ENCODE peak calls at places on chromosomes 11 and 22, in ten cellular contexts. B is mammary epithelial cell, Z is Panc1, H is GM23338, M is spleen, Y is kidney, O is foreskin fibroblast, N is OCI-LY7, C is stomach, L is left ventricle myocardium inferior. P is an unnamed sample.

GRCh38 chr11:72568861-72569260 is 105.4 kb downstream of the PDE2A start:
- DNase-seq in Y (no peak), N (no peak), C (no peak), B (peak; percentile 48), O (peak; percentile 75), Z (no peak), L (no peak), H (no peak), M (no peak), P (no peak)

GRCh38 chr11:76030286-76030685 is 176.0 kb downstream of the WNT11 start:
- DNase-seq in C (no peak), H (peak; percentile 27), Z (peak; percentile 89), L (no peak), O (peak; percentile 57), N (no peak), Y (no peak), M (no peak), B (peak; percentile 8), P (no peak)

GRCh38 chr11:79412761-79413160 is 28.1 kb downstream of the TENM4 start:
- DNase-seq in C (no peak), Z (no peak), O (no peak), H (no peak), B (peak; percentile 75), L (no peak), M (no peak), N (no peak), Y (no peak), P (no peak)

GRCh38 chr11:134039726-134040385 is 29.0 kb upstream of the JAM3 start:
- DNase-seq in B (no peak), C (no peak), O (no peak), Y (no peak), M (peak; percentile 45), N (no peak), L (no peak), H (no peak), Z (no peak), P (no peak)

GRCh38 chr11:3674189-3674588 is 3.0 kb upstream of the CHRNA10 start:
- DNase-seq in B (peak; percentile 93), C (no peak), M (no peak), L (no peak), N (no peak), H (no peak), Y (no peak), Z (peak; percentile 82), O (peak; percentile 31), P (no peak)

GRCh38 chr11:117976445-117976844 is 9.7 kb upstream of the IL10RA start:
- DNase-seq in O (no peak), L (no peak), B (no peak), Y (no peak), Z (no peak), M (no peak), N (no peak), C (no peak), H (no peak), P (no peak)

GRCh38 chr11:14578551-14578956 is 58.4 kb upstream of the PSMA1 start:
- DNase-seq in B (peak; percentile 12), L (no peak), N (peak; percentile 80), O (peak; percentile 60), H (no peak), M (no peak), C (peak; percentile 46), Y (no peak), Z (no peak), P (peak; percentile 76)

GRCh38 chr11:72974487-72975205 is 160.4 kb downstream of the ATG16L2 start:
- DNase-seq in B (no peak), Y (no peak), C (no peak), M (no peak), H (no peak), N (no peak), L (no peak), O (peak; percentile 9), Z (no peak), P (no peak)

GRCh38 chr11:46597155-46597554 is 3.3 kb upstream of the AMBRA1 start:
- DNase-seq in Y (no peak), C (no peak), O (no peak), Z (no peak), M (no peak), B (no peak), N (no peak), L (no peak), H (no peak), P (no peak)

GRCh38 chr11:46594785-46595184 is 962 bp upstream of the AMBRA1 start:
- DNase-seq in O (no peak), L (no peak), Y (no peak), B (no peak), N (no peak), M (no peak), Z (no peak), H (no peak), C (no peak), P (no peak)

GRCh38 chr11:46593550-46594382 is at the start of gene AMBRA1:
- DNase-seq in L (peak; percentile 85), M (peak; percentile 93), O (peak; percentile 96), Y (peak; percentile 91), N (peak; percentile 94), H (peak; percentile 97), B (peak; percentile 91), Z (peak; percentile 92), C (peak; percentile 85), P (peak; percentile 86)

GRCh38 chr11:46597609-46598219 is 3.9 kb upstream of the AMBRA1 start:
- DNase-seq in Y (no peak), O (peak; percentile 49), N (no peak), M (no peak), Z (no peak), C (no peak), B (no peak), H (no peak), L (no peak), P (no peak)

GRCh38 chr11:46594383-46594718 is 528 bp upstream of the AMBRA1 start:
- DNase-seq in Z (no peak), H (no peak), Y (no peak), M (no peak), L (no peak), N (no peak), O (no peak), C (no peak), B (peak; percentile 65), P (no peak)
- H3K4me3 ChIP-seq in Z (peak overlapping the region; percentile 99), H (peak overlapping the region; percentile 97), Y (peak overlapping the region; percentile 79), M (peak overlapping the region; percentile 94), L (peak overlapping the region; percentile 94), N (peak overlapping the region; percentile 85), O (peak overlapping the region; percentile 81), C (peak overlapping the region; percentile 99), B (peak overlapping the region; percentile 65), P (peak overlapping the region; percentile 91)

GRCh38 chr11:125108469-125108868 is 3.0 kb downstream of the TMEM218 start:
- DNase-seq in O (no peak), N (no peak), B (no peak), Y (no peak), L (no peak), M (no peak), C (no peak), Z (no peak), H (no peak), P (no peak)

GRCh38 chr11:125112235-125112604 is 794 bp upstream of the TMEM218 start:
- DNase-seq in Z (no peak), N (no peak), O (no peak), H (no peak), M (peak; percentile 86), L (no peak), C (no peak), B (no peak), Y (no peak), P (no peak)

GRCh38 chr11:125110996-125111340 is 458 bp downstream of the TMEM218 start:
- DNase-seq in B (no peak), Z (no peak), N (peak; percentile 41), L (no peak), H (peak; percentile 38), Y (no peak), O (peak; percentile 39), C (no peak), M (no peak), P (no peak)

GRCh38 chr11:125111341-125112234 is at the start of gene TMEM218:
- DNase-seq in H (peak; percentile 99), Z (peak; percentile 99), L (peak; percentile 100), B (peak; percentile 99), O (peak; percentile 100), Y (peak; percentile 100), C (peak; percentile 99), N (peak; percentile 99), M (peak; percentile 99), P (peak; percentile 95)

GRCh38 chr11:125110506-125110905 is 920 bp downstream of the TMEM218 start:
- DNase-seq in O (peak; percentile 29), B (no peak), Z (no peak), M (no peak), C (no peak), N (peak; percentile 16), Y (no peak), L (no peak), H (peak; percentile 27), P (no peak)
- TF ChIP-seq CTCF in O (no peak), B (no peak), Z (no peak), M (no peak), C (no peak), N (no peak), Y (no peak), L (no peak), H (no peak), P (no peak)

GRCh38 chr22:46055851-46056168 is 78.8 kb upstream of the WNT7B start:
- DNase-seq in Z (no peak), C (no peak), Y (peak; percentile 43), H (no peak), L (no peak), B (no peak), O (no peak), N (no peak), M (no peak), P (no peak)

GRCh38 chr22:46054878-46055158 is 77.9 kb upstream of the WNT7B start:
- DNase-seq in Z (no peak), M (no peak), Y (peak; percentile 44), H (no peak), N (peak; percentile 30), O (no peak), L (peak; percentile 18), B (no peak), C (no peak), P (no peak)

GRCh38 chr22:46056169-46057041 is 79.4 kb upstream of the WNT7B start:
- DNase-seq in O (peak; percentile 74), M (peak; percentile 78), L (peak; percentile 38), Z (no peak), Y (peak; percentile 84), C (peak; percentile 55), N (peak; percentile 35), H (no peak), B (peak; percentile 61), P (no peak)

GRCh38 chr22:46054091-46054877 is 77.3 kb upstream of the WNT7B start:
- DNase-seq in H (no peak), M (peak; percentile 94), C (peak; percentile 52), Z (no peak), B (peak; percentile 39), O (peak; percentile 87), Y (peak; percentile 92), N (peak; percentile 80), L (peak; percentile 83), P (no peak)

GRCh38 chr22:46055176-46055850 is 78.4 kb upstream of the WNT7B start:
- DNase-seq in M (peak; percentile 84), C (peak; percentile 72), B (peak; percentile 57), Z (no peak), O (peak; percentile 44), N (peak; percentile 35), Y (peak; percentile 90), L (peak; percentile 63), H (no peak), P (no peak)
- H3K4me3 ChIP-seq in M (no peak overlapping the region), C (peak overlapping the region; percentile 56), B (peak overlapping the region; percentile 59), Z (peak overlapping the region; percentile 58), O (peak overlapping the region; percentile 58), N (peak overlapping the region; percentile 66), Y (peak overlapping the region; percentile 43), L (peak overlapping the region; percentile 84), H (no peak overlapping the region), P (peak overlapping the region; percentile 58)

DNA sequence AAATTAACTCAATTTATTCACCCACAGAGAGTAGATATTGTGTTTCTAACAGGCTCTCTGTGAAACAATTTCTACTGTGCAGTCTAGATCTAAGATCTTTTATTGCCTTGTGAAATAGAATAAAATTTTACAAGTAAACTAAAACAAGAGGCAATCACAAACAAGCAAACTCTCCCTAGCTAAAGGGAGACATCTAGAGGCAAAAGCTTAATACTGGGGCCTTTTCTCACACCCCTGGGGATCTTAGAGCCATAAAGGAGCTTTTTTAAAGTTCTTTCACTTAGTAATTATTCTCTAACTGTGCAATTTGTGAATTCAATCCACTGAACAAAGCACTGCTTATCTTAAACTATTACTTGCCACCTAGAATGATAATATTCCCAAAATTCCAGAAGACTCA is 19.7 kb downstream of the ALG9 start:
- DNase-seq in L (no peak), M (no peak), H (peak; percentile 32), Y (no peak), C (no peak), N (peak; percentile 15), Z (no peak), B (no peak), O (peak; percentile 61), P (no peak)
- TF ChIP-seq CTCF in L (peak; percentile 38), M (no peak), H (peak; percentile 52), Y (no peak), C (no peak), N (peak; percentile 74), Z (peak; percentile 66), B (peak; percentile 39), O (peak; percentile 64), P (peak; percentile 45)

P was measured in HFF-Myc.